ENCODE peak calls at places on chromosomes 4 and X, in five cellular contexts. One of them, this sample, is unnamed.

GRCh38 chr4:94640151-94640550 is 117.6 kb upstream of the BMPR1B start:
- DNase-seq in EL: no peak
- DNase-seq in stromal cell of bone marrow: no peak
- DNase-seq in naive thymus-derived CD4-positive, alpha-beta T cell: no peak
- DNase-seq in tibial nerve: no peak
- DNase-seq in this sample: no peak

GRCh38 chr4:7880681-7881080 is 59.0 kb downstream of the AFAP1 start:
- DNase-seq in tibial nerve: no peak
- DNase-seq in stromal cell of bone marrow: no peak
- DNase-seq in EL: no peak
- DNase-seq in naive thymus-derived CD4-positive, alpha-beta T cell: no peak
- DNase-seq in this sample: no peak

GRCh38 chrX:71923516-71923915 is 12.9 kb downstream of the NHSL2 start:
- DNase-seq in stromal cell of bone marrow: no peak
- DNase-seq in tibial nerve: no peak
- DNase-seq in EL: no peak
- DNase-seq in naive thymus-derived CD4-positive, alpha-beta T cell: no peak
- DNase-seq in this sample: no peak

GRCh38 chr4:73734405-73735070 is 5.8 kb upstream of the CXCL8 start:
- DNase-seq in stromal cell of bone marrow: no peak
- DNase-seq in naive thymus-derived CD4-positive, alpha-beta T cell: no peak
- DNase-seq in EL: peak; percentile 53
- DNase-seq in tibial nerve: no peak
- DNase-seq in this sample: no peak

GRCh38 chr4:10737335-10737734 is 52.8 kb upstream of the CLNK start:
- DNase-seq in naive thymus-derived CD4-positive, alpha-beta T cell: no peak
- DNase-seq in tibial nerve: no peak
- DNase-seq in EL: no peak
- DNase-seq in stromal cell of bone marrow: no peak
- DNase-seq in this sample: no peak

GRCh38 chrX:100720301-100720700 is 11.6 kb downstream of the SYTL4 start:
- DNase-seq in naive thymus-derived CD4-positive, alpha-beta T cell: no peak
- DNase-seq in stromal cell of bone marrow: no peak
- DNase-seq in tibial nerve: no peak
- DNase-seq in EL: no peak
- DNase-seq in this sample: no peak

GRCh38 chr4:82469776-82470345 is 39.5 kb downstream of the ENOPH1 start:
- DNase-seq in naive thymus-derived CD4-positive, alpha-beta T cell: no peak
- DNase-seq in stromal cell of bone marrow: peak; percentile 65
- DNase-seq in EL: peak; percentile 60
- DNase-seq in tibial nerve: no peak
- DNase-seq in this sample: no peak

GRCh38 chr4:39030726-39031125 is 1.5 kb downstream of the TMEM156 start:
- DNase-seq in stromal cell of bone marrow: no peak
- DNase-seq in tibial nerve: no peak
- DNase-seq in EL: no peak
- DNase-seq in naive thymus-derived CD4-positive, alpha-beta T cell: no peak
- DNase-seq in this sample: no peak

GRCh38 chr4:74583757-74584156 is 138.8 kb downstream of the AREG start:
- DNase-seq in tibial nerve: no peak
- DNase-seq in stromal cell of bone marrow: no peak
- DNase-seq in EL: no peak
- DNase-seq in naive thymus-derived CD4-positive, alpha-beta T cell: no peak
- DNase-seq in this sample: no peak

GRCh38 chr4:186514271-186514950 is 41.0 kb downstream of the MTNR1A start:
- DNase-seq in naive thymus-derived CD4-positive, alpha-beta T cell: no peak
- DNase-seq in stromal cell of bone marrow: no peak
- DNase-seq in tibial nerve: no peak
- DNase-seq in EL: peak; percentile 4
- DNase-seq in this sample: no peak

GRCh38 chrX:8190341-8190830 is 19.3 kb upstream of the VCX2 start:
- DNase-seq in naive thymus-derived CD4-positive, alpha-beta T cell: no peak
- DNase-seq in EL: no peak
- DNase-seq in stromal cell of bone marrow: no peak
- DNase-seq in tibial nerve: no peak
- DNase-seq in this sample: no peak

GRCh38 chrX:15564981-15565579 is 35.7 kb downstream of the ACE2 start:
- DNase-seq in EL: peak; percentile 35
- DNase-seq in tibial nerve: peak; percentile 18
- DNase-seq in naive thymus-derived CD4-positive, alpha-beta T cell: peak; percentile 7
- DNase-seq in stromal cell of bone marrow: peak; percentile 47
- DNase-seq in this sample: no peak

GRCh38 chr4:25725870-25726269 is 70.2 kb downstream of the SLC34A2 start:
- DNase-seq in tibial nerve: no peak
- DNase-seq in naive thymus-derived CD4-positive, alpha-beta T cell: no peak
- DNase-seq in stromal cell of bone marrow: no peak
- DNase-seq in EL: no peak
- DNase-seq in this sample: no peak

GRCh38 chr4:11605597-11605996 is 176.9 kb upstream of the HS3ST1 start:
- DNase-seq in EL: no peak
- DNase-seq in naive thymus-derived CD4-positive, alpha-beta T cell: no peak
- DNase-seq in tibial nerve: no peak
- DNase-seq in stromal cell of bone marrow: peak; percentile 23
- DNase-seq in this sample: no peak

GRCh38 chr4:74934016-74934821 is 1.3 kb downstream of the PARM1 start:
- DNase-seq in EL: peak; percentile 20
- DNase-seq in stromal cell of bone marrow: no peak
- DNase-seq in naive thymus-derived CD4-positive, alpha-beta T cell: no peak
- DNase-seq in tibial nerve: no peak
- DNase-seq in this sample: no peak

GRCh38 chr4:151541438-151542071 is 132.6 kb downstream of the FHIP1A start:
- DNase-seq in tibial nerve: no peak
- DNase-seq in naive thymus-derived CD4-positive, alpha-beta T cell: no peak
- DNase-seq in stromal cell of bone marrow: peak; percentile 74
- DNase-seq in EL: peak; percentile 77
- DNase-seq in this sample: no peak

GRCh38 chr4:80077639-80078038 is 4.6 kb upstream of the ANTXR2 start:
- DNase-seq in stromal cell of bone marrow: no peak
- DNase-seq in EL: peak; percentile 46
- DNase-seq in tibial nerve: no peak
- DNase-seq in naive thymus-derived CD4-positive, alpha-beta T cell: no peak
- DNase-seq in this sample: peak; percentile 14

GRCh38 chr4:172982151-172982590 is 186.4 kb upstream of the GALNT7 start:
- DNase-seq in EL: peak; percentile 57
- DNase-seq in naive thymus-derived CD4-positive, alpha-beta T cell: no peak
- DNase-seq in stromal cell of bone marrow: peak; percentile 99
- DNase-seq in tibial nerve: no peak
- DNase-seq in this sample: no peak

GRCh38 chr4:182074842-182075241 is 168.4 kb upstream of the TENM3 start:
- DNase-seq in tibial nerve: no peak
- DNase-seq in naive thymus-derived CD4-positive, alpha-beta T cell: no peak
- DNase-seq in EL: no peak
- DNase-seq in stromal cell of bone marrow: no peak
- DNase-seq in this sample: no peak

GRCh38 chr4:663438-664428 is 10.3 kb downstream of the ATP5ME start:
- DNase-seq in naive thymus-derived CD4-positive, alpha-beta T cell: peak; percentile 77
- DNase-seq in EL: no peak
- DNase-seq in stromal cell of bone marrow: no peak
- DNase-seq in tibial nerve: no peak
- DNase-seq in this sample: peak; percentile 65

GRCh38 chr4:46503739-46504138 is 113.8 kb upstream of the GABRA2 start:
- DNase-seq in tibial nerve: no peak
- DNase-seq in EL: no peak
- DNase-seq in stromal cell of bone marrow: no peak
- DNase-seq in naive thymus-derived CD4-positive, alpha-beta T cell: no peak
- DNase-seq in this sample: no peak

GRCh38 chr4:150743564-150744342 is 161.8 kb downstream of the MAB21L2 start:
- DNase-seq in stromal cell of bone marrow: no peak
- DNase-seq in tibial nerve: no peak
- DNase-seq in naive thymus-derived CD4-positive, alpha-beta T cell: no peak
- DNase-seq in EL: no peak
- DNase-seq in this sample: no peak

GRCh38 chr4:4782969-4783368 is 76.5 kb upstream of the MSX1 start:
- DNase-seq in stromal cell of bone marrow: no peak
- DNase-seq in naive thymus-derived CD4-positive, alpha-beta T cell: no peak
- DNase-seq in tibial nerve: no peak
- DNase-seq in EL: peak; percentile 36
- DNase-seq in this sample: no peak